ENCODE peak calls at places on chromosomes 7 and 10, in four cellular contexts. One of them, this sample, is unnamed.

GRCh38 chr7:68434857-68435256 is 1163.4 kb upstream of the AUTS2 start:
- DNase-seq in H1: no peak
- DNase-seq in H9: no peak
- DNase-seq in IMR-90: no peak
- DNase-seq in this sample: no peak

GRCh38 chr7:127907638-127908040 is 123.6 kb downstream of the LRRC4 start:
- DNase-seq in H1: no peak
- DNase-seq in H9: no peak
- DNase-seq in IMR-90: peak
- DNase-seq in this sample: no peak

GRCh38 chr7:85160223-85160622 is 26.6 kb downstream of the SEMA3D start:
- DNase-seq in H9: no peak
- DNase-seq in H1: no peak
- DNase-seq in IMR-90: peak
- DNase-seq in this sample: no peak

GRCh38 chr7:32214913-32215312 is 144.7 kb upstream of the PDE1C start:
- DNase-seq in IMR-90: no peak
- DNase-seq in H9: no peak
- DNase-seq in H1: no peak
- DNase-seq in this sample: no peak

GRCh38 chr7:87877641-87878040 is 1.3 kb downstream of the DBF4 start:
- DNase-seq in H1: no peak
- DNase-seq in H9: no peak
- DNase-seq in IMR-90: no peak
- DNase-seq in this sample: no peak

GRCh38 chr7:47611045-47611511 is 29.2 kb upstream of the TNS3 start:
- DNase-seq in H9: no peak
- DNase-seq in H1: no peak
- DNase-seq in IMR-90: no peak
- DNase-seq in this sample: no peak

GRCh38 chr10:75234683-75235374 is 928 bp downstream of the COMTD1 start:
- DNase-seq in IMR-90: no peak
- DNase-seq in H9: peak
- DNase-seq in H1: no peak
- DNase-seq in this sample: peak

GRCh38 chr10:72204724-72205123 is 11.1 kb upstream of the ANAPC16 start:
- DNase-seq in IMR-90: no peak
- DNase-seq in H9: no peak
- DNase-seq in H1: no peak
- DNase-seq in this sample: no peak

GRCh38 chr7:131390275-131390674 is 62.6 kb downstream of the MKLN1 start:
- DNase-seq in H9: no peak
- DNase-seq in IMR-90: no peak
- DNase-seq in H1: no peak
- DNase-seq in this sample: no peak

GRCh38 chr7:81887098-81887497 is 117.3 kb upstream of the HGF start:
- DNase-seq in IMR-90: peak
- DNase-seq in H1: no peak
- DNase-seq in H9: no peak
- DNase-seq in this sample: no peak

GRCh38 chr10:35041502-35041879 is 48.6 kb downstream of the CUL2 start:
- DNase-seq in H9: no peak
- DNase-seq in IMR-90: no peak
- DNase-seq in H1: no peak
- DNase-seq in this sample: no peak

GRCh38 chr7:26398436-26399308 is 107.0 kb downstream of the SNX10 start:
- DNase-seq in H1: no peak
- DNase-seq in H9: peak
- DNase-seq in IMR-90: peak
- DNase-seq in this sample: peak

GRCh38 chr7:12729112-12729511 is 41.7 kb downstream of the ARL4A start:
- DNase-seq in H1: peak
- DNase-seq in H9: peak
- DNase-seq in IMR-90: peak
- DNase-seq in this sample: peak

GRCh38 chr10:9211228-9211627 is 1156.7 kb downstream of the GATA3 start:
- DNase-seq in H9: no peak
- DNase-seq in H1: no peak
- DNase-seq in IMR-90: peak
- DNase-seq in this sample: peak

GRCh38 chr10:3774814-3775670 is 10.0 kb downstream of the KLF6 start:
- DNase-seq in H9: peak
- DNase-seq in IMR-90: peak
- DNase-seq in H1: no peak
- DNase-seq in this sample: peak

GRCh38 chr7:842436-843031 is 10.3 kb downstream of the SUN1 start:
- DNase-seq in IMR-90: no peak
- DNase-seq in H9: no peak
- DNase-seq in H1: no peak
- DNase-seq in this sample: peak

DNA sequence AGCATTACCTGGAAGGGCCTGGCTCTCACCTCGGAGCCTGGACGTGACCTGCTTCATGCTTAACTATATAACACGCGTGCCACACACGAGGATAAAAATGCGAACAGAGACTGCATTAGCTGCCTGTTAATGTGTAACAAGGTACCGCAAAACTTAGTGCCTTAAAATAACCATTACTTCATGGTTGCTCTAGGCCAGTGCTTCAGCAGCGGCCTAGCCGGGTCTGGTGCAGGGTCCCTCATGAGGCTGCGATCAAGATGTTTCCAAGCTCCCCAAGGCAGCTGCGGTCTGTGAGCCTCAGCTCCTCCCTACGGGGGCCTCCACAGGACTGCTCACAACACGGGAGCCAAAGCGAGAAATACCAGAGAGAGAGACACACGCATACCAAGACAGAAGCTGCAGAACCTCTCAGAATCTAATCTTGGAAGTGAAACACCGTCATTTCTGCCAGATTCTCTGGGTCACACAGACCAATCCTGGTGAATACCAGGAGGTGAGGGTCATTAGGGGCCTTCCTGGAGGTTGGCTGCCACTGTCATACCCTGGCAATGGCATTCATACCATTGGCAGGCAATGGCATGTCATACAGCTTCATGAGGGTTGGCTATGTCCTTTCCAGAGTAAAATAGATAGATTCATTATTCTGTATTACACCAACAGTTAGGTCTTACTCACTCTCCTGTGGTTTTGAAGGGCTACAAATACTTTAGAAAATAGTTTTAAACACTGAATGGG is 94.5 kb downstream of the HIPK2 start:
- DNase-seq in H9: no peak
- DNase-seq in IMR-90: peak
- DNase-seq in H1: no peak
- DNase-seq in this sample: peak
- H2BK15ac ChIP-seq in H9: no peak
- H2BK15ac ChIP-seq in IMR-90: peak
- H2BK15ac ChIP-seq in H1: peak
- H2BK15ac ChIP-seq in this sample: no peak

DNA sequence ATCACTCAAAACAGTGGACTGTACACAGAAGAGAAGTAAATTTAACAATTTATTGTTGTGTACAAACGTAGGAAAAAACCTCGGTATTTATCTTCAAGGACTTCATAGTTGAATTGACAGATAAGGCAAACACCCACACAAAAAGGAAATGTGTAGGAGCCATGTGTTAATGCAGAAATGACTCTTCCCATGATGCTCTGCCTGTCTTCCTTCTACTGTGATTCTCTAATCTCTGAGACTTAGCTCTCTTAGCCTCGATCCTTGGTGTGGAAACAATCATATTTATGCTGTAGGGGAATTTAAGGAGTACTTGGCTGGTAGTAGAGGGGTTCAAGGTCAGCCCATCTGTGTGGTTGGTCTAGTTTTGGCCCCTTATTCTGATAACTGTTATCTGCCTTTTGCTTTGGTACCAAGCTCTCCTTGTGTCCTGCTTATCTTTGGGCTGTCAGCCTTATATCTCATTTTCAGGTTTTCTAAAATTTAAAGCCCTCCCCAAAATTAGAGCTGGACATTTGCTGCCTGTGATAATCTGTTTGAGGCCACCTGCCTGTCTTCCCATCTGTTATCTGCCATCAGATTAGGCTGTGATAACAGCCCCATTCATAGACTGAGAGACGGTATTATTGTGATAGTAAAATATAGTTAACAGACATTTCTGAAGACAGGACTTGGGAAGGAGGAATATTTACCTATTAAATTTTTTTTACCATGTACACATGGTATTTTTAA is 81.7 kb downstream of the GPR85 start:
- DNase-seq in H9: no peak
- DNase-seq in IMR-90: no peak
- DNase-seq in H1: no peak
- DNase-seq in this sample: no peak
- H4K5ac ChIP-seq in H9: no peak
- H4K5ac ChIP-seq in IMR-90: no peak
- H4K5ac ChIP-seq in H1: no peak
- H4K5ac ChIP-seq in this sample: no peak

DNA sequence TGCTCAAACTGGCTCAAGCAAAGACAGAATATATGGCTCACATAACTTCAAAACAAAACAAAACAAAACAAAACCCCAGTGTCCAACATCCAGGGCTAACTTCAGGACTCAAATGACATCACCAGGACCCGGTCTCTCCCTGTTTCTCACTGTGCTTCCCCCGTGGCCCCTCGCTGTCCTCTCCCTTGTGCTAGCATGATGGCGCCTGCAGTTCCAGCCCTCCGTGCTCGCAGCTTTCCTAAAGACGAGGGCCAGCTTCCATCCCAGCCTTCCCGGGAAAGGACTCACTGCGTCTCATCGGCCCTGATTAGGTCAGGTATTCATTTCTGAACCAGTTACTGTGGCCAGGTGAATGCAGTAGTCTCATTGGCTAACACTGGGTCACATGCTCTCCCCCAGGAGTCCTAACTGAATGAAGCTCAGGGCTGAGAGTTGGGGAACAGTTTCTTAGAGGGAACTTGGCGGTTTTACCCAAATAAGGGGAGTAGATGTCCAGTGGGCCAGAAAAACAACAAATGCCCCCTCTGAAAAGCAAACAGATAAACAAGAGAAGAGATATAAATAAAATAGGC is 33.0 kb upstream of the CTBP2 start:
- DNase-seq in H9: peak
- DNase-seq in IMR-90: no peak
- DNase-seq in H1: no peak
- DNase-seq in this sample: no peak
- H3K18ac ChIP-seq in H9: no peak
- H3K18ac ChIP-seq in IMR-90: no peak
- H3K18ac ChIP-seq in H1: no peak
- H3K18ac ChIP-seq in this sample: no peak

GRCh38 chr10:69470463-69471163 is 19.3 kb downstream of the TSPAN15 start:
- DNase-seq in H9: no peak
- DNase-seq in H1: no peak
- DNase-seq in IMR-90: no peak
- DNase-seq in this sample: no peak

GRCh38 chr10:69466158-69466490 is 14.9 kb downstream of the TSPAN15 start:
- DNase-seq in IMR-90: no peak
- DNase-seq in H9: no peak
- DNase-seq in H1: no peak
- DNase-seq in this sample: peak

GRCh38 chr10:69466689-69467088 is 15.4 kb downstream of the TSPAN15 start:
- DNase-seq in H9: no peak
- DNase-seq in IMR-90: no peak
- DNase-seq in H1: no peak
- DNase-seq in this sample: no peak

GRCh38 chr10:69468771-69469129 is 17.5 kb downstream of the TSPAN15 start:
- DNase-seq in H1: no peak
- DNase-seq in H9: no peak
- DNase-seq in IMR-90: no peak
- DNase-seq in this sample: no peak

DNA sequence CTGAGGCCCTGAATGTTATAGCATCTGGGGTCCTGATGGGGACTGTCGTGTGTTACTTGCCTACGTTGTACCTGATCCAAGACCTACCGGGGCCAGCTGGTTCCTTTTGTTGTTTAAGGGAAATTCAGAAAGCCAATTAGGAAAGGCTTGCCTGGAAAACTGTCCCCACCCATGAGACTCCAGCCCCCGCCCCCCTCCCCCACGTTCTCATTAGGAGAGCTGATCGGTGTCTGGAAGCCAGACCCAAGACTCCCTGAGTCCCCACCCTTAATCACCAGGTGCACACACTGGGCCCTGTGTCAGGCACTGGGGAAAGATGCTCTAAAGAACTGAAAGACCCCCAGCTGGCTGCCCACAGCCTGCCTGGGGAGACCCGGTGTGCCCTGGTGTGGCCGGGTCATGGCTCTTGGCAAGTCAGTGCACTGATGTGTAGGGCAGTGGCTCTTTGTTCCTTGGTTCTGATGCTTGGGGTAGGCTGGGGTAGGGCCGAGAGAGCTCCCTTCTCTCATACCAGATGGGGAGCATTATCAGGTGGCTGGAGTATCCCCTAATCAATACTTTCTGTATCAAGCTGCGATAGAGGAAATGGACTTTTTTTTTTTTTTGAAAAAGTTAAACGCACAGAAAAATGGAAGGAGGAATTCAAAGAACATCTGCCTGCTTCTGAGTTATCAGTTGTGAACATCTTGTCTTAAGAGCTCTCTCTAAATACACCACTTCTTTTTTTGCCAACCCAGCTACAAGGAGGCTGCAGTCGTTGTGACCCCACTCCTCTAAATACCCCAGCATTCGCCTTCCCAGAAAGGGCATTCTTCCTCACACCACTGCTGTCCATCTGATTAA is 16.9 kb downstream of the TSPAN15 start:
- DNase-seq in H9: no peak
- DNase-seq in IMR-90: no peak
- DNase-seq in H1: no peak
- DNase-seq in this sample: no peak
- H2BK15ac ChIP-seq in H9: no peak
- H2BK15ac ChIP-seq in IMR-90: no peak
- H2BK15ac ChIP-seq in H1: no peak
- H2BK15ac ChIP-seq in this sample: no peak

This sample was measured in mesendoderm.